ENCODE peak calls at places on chromosomes 1 and 21, in nine cellular contexts. T is IMR-90, K is brain microvascular endothelial cell, I is HL-60, N is colonic mucosa, A is right cardiac atrium, Z is aorta, D is upper lobe of right lung, Q is A673. Y is an unnamed sample. For H3K27me3, the result is how much of the 10 kb centered on the place peaks cover.

GRCh38 chr1:192544983-192545393 is 30.6 kb upstream of the RGS1 start:
- DNase-seq in T (peak), K (no peak), I (no peak), N (no peak), A (no peak), Z (no peak), D (no peak), Q (peak), Y (no peak)

GRCh38 chr1:19067187-19067911 is 110.9 kb upstream of the IFFO2 start:
- DNase-seq in T (no peak), K (no peak), I (no peak), N (peak), A (no peak), Z (no peak), D (no peak), Q (no peak), Y (no peak)

GRCh38 chr1:16918371-16918770 is 3.4 kb upstream of the CROCC start:
- DNase-seq in T (no peak), K (no peak), I (no peak), N (no peak), A (no peak), Z (peak), D (peak), Q (no peak), Y (no peak)

GRCh38 chr1:242203290-242203689 is 204.4 kb upstream of the MAP1LC3C start:
- DNase-seq in T (no peak), K (no peak), I (no peak), N (no peak), A (no peak), Z (no peak), D (no peak), Q (no peak), Y (no peak)

GRCh38 chr21:40512590-40512989 is 334.4 kb downstream of the DSCAM start:
- DNase-seq in T (no peak), K (no peak), I (no peak), N (no peak), A (no peak), Z (no peak), D (no peak), Q (no peak), Y (no peak)

GRCh38 chr1:6385673-6386191 is 7.8 kb downstream of the ACOT7 start:
- DNase-seq in T (peak), K (peak), I (no peak), N (peak), A (peak), Z (no peak), D (peak), Q (peak), Y (peak)

GRCh38 chr1:206967096-206967851 is 3.0 kb downstream of the FCAMR start:
- DNase-seq in T (peak), K (no peak), I (peak), N (peak), A (no peak), Z (no peak), D (no peak), Q (no peak), Y (no peak)

GRCh38 chr21:29372063-29372802 is 73.5 kb downstream of the BACH1 start:
- DNase-seq in T (peak), K (peak), I (peak), N (peak), A (no peak), Z (no peak), D (no peak), Q (peak), Y (peak)

GRCh38 chr1:203368624-203369451 is 17.9 kb upstream of the FMOD start:
- DNase-seq in T (peak), K (peak), I (peak), N (peak), A (peak), Z (peak), D (no peak), Q (no peak), Y (no peak)

GRCh38 chr1:206511362-206512064 is 4.2 kb downstream of the RASSF5 start:
- DNase-seq in T (no peak), K (no peak), I (no peak), N (no peak), A (no peak), Z (peak), D (peak), Q (no peak), Y (no peak)

DNA sequence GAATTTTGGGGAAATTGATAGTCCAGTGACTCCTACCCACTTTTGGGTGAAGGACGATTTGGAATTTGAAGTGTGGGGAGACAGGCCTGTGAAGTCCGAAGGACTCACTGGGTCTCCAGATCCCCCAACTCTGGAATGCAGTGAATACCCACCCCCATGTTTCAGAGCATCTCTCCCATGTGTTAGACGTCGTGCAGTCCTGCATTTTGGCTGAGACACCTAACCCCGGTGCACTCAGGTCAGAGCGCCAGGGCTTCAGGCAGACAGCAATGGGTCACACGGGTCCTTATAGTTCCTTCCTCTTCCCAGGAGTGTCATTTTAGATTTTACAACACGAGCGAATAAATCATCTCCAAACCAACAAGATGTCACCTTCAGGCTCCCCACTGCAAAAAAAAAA is 5.1 kb downstream of the PRRX1 start:
- DNase-seq in T (no peak), K (no peak), I (no peak), N (no peak), A (no peak), Z (no peak), D (no peak), Q (no peak), Y (no peak)
- H3K27me3 ChIP-seq in T (under half), K (under half), I (half or more), N (half or more), A (under half), Z (under half), D (half or more), Q (half or more), Y (under half)

GRCh38 chr1:160367934-160368923 is 1.4 kb downstream of the NHLH1 start:
- DNase-seq in T (no peak), K (no peak), I (no peak), N (no peak), A (no peak), Z (no peak), D (peak), Q (no peak), Y (peak)

GRCh38 chr1:160369087-160369486 is 2.2 kb downstream of the NHLH1 start:
- DNase-seq in T (no peak), K (no peak), I (no peak), N (no peak), A (no peak), Z (no peak), D (no peak), Q (no peak), Y (no peak)

GRCh38 chr1:160365325-160365724 is 1.5 kb upstream of the NHLH1 start:
- DNase-seq in T (no peak), K (no peak), I (no peak), N (no peak), A (no peak), Z (no peak), D (no peak), Q (no peak), Y (peak)

GRCh38 chr1:160367516-160367900 is 637 bp downstream of the NHLH1 start:
- DNase-seq in T (no peak), K (no peak), I (no peak), N (no peak), A (no peak), Z (no peak), D (peak), Q (no peak), Y (peak)

GRCh38 chr1:160366731-160367515 is at the start of gene NHLH1:
- DNase-seq in T (no peak), K (no peak), I (no peak), N (no peak), A (no peak), Z (no peak), D (no peak), Q (peak), Y (peak)
- H3K27me3 ChIP-seq in T (under half), K (under half), I (under half), N (under half), A (under half), Z (under half), D (under half), Q (under half), Y (under half)

GRCh38 chr1:26361605-26362122 is 7.7 kb upstream of the CRYBG2 start:
- DNase-seq in T (no peak), K (no peak), I (no peak), N (no peak), A (no peak), Z (no peak), D (no peak), Q (no peak), Y (no peak)
- H3K27me3 ChIP-seq in T (half or more), K (under half), I (under half), N (under half), A (under half), Z (under half), D (under half), Q (under half), Y (under half)

DNA sequence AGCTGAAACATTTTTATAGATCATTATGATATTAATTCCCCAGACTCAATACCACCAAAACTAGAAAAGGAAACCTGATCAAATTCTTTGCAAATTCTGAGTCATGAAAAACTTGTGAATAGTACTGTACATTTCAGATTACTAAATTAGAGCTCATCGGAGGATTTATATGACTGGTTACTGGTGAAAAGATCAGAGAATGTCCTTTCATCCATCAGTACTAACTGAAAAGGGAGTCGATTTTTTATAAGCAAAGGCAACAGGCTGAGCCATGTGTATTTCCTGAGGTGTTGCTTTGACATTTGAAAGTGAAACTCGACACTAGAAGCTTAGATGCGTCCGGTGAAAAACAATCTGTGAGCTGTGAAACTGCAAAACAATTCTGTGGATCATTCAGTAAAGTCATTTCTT is 155.7 kb downstream of the TNFSF18 start:
- DNase-seq in T (peak), K (no peak), I (no peak), N (no peak), A (no peak), Z (no peak), D (no peak), Q (no peak), Y (no peak)
- H3K27me3 ChIP-seq in T (under half), K (under half), I (under half), N (under half), A (under half), Z (under half), D (under half), Q (under half), Y (under half)

GRCh38 chr1:918353-918752 is 5.4 kb upstream of the SAMD11 start:
- DNase-seq in T (no peak), K (no peak), I (no peak), N (no peak), A (peak), Z (peak), D (no peak), Q (no peak), Y (peak)

GRCh38 chr1:918843-919242 is 4.9 kb upstream of the SAMD11 start:
- DNase-seq in T (no peak), K (no peak), I (no peak), N (no peak), A (peak), Z (peak), D (no peak), Q (no peak), Y (no peak)

GRCh38 chr1:917076-917459 is 6.7 kb upstream of the SAMD11 start:
- DNase-seq in T (no peak), K (no peak), I (no peak), N (no peak), A (peak), Z (peak), D (peak), Q (no peak), Y (no peak)

GRCh38 chr1:916173-917075 is 7.3 kb upstream of the SAMD11 start:
- DNase-seq in T (no peak), K (no peak), I (no peak), N (no peak), A (peak), Z (peak), D (peak), Q (peak), Y (no peak)

DNA sequence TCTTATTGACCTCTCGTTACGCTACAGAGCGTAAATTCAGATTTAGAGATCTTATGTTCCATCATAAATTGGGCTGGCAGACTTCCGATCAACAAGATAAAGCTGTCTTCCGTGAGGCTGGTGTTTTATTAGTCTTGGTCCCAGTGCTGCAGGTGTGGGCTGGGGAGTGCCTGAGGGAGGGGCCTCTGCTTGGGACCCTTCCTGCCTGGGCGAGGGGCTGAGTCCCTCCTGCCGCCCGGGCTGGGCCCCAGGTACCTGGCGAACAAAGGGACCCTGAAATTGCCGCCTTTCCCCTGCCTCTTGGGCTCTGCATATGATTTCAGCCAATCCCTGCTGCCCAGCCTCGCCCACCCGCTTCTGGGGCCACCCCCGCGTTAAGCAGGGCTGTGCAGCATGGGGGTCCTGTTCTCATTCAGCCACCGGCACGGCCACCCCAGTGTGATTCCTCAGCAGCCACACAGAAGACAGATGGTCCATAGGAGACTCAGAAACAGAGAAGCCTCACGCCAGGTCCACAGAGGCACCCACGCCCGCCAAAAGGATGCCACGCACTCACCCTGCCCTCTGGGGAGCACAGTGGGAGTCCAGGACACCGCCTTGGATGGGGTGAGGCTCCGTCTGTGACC is 6.1 kb upstream of the SAMD11 start:
- DNase-seq in T (no peak), K (no peak), I (no peak), N (no peak), A (peak), Z (peak), D (no peak), Q (no peak), Y (no peak)
- H3K27me3 ChIP-seq in T (under half), K (under half), I (under half), N (half or more), A (under half), Z (under half), D (half or more), Q (under half), Y (under half)

DNA sequence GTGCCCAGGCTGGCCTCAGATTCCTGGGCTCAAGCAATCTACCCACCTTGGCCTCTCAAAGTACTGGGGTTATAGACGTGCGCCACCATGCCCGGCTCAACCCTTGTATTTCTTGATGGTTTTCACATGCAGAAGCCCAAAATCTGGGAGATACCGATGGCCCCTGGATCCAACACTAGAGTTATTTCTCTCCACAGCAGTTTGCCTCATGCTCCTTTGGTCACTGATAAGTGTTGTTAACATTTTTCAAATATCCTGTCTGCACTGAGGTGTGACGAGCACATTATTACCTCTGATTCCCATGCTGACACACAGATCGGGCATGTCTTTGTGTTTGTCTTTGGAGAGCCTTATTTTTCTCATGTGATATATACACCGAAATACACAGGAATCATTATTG is 107.0 kb downstream of the KIF26B start:
- DNase-seq in T (no peak), K (no peak), I (no peak), N (no peak), A (no peak), Z (no peak), D (no peak), Q (no peak), Y (no peak)
- H3K27me3 ChIP-seq in T (under half), K (under half), I (under half), N (under half), A (under half), Z (under half), D (under half), Q (under half), Y (under half)

GRCh38 chr1:46467183-46467504 is 22.5 kb upstream of the DMBX1 start:
- DNase-seq in T (no peak), K (no peak), I (no peak), N (no peak), A (no peak), Z (no peak), D (no peak), Q (no peak), Y (no peak)

GRCh38 chr1:46472503-46473181 is 17.0 kb upstream of the DMBX1 start:
- DNase-seq in T (no peak), K (no peak), I (no peak), N (no peak), A (no peak), Z (no peak), D (no peak), Q (no peak), Y (no peak)

GRCh38 chr1:46471885-46472502 is 17.6 kb upstream of the DMBX1 start:
- DNase-seq in T (no peak), K (no peak), I (no peak), N (no peak), A (no peak), Z (no peak), D (no peak), Q (no peak), Y (no peak)

GRCh38 chr1:46466477-46467182 is 23.0 kb upstream of the DMBX1 start:
- DNase-seq in T (no peak), K (no peak), I (no peak), N (no peak), A (peak), Z (no peak), D (peak), Q (peak), Y (peak)

DNA sequence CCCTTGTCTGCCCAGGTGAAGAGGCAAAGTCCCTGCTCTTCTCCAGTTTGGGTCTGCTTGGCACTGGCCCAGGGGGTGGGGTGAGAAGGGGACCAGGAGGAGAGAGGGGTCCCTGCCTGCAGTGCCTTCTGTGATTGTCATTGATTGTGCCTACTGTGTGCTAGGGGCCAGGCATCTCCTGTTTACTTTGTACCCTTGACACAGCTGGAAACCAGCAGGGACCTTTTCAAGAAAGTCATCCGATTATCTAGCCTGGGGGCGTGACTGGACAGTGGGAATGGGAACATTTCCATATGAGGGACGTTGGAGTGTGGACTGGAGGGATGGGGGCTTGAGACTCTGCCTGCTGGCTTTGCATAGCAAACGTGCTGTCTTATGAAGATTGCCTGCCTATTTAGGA is 19.8 kb upstream of the DMBX1 start:
- DNase-seq in T (no peak), K (no peak), I (no peak), N (no peak), A (peak), Z (no peak), D (no peak), Q (no peak), Y (no peak)
- H3K27me3 ChIP-seq in T (half or more), K (half or more), I (under half), N (under half), A (under half), Z (under half), D (under half), Q (under half), Y (under half)

Y was measured in SJSA1.